ENCODE peak calls at places on chromosomes 13 and 19, in nine cellular contexts. One of them, this sample, is unnamed.

GRCh38 chr13:27978301-27978968 is 9.3 kb upstream of the CDX2 start:
- DNase-seq in SK-N-SH: no peak
- DNase-seq in OCI-LY7: no peak
- DNase-seq in sigmoid colon: no peak
- DNase-seq in neural progenitor cell: peak
- DNase-seq in cardiac muscle cell: no peak
- DNase-seq in body of pancreas: no peak
- DNase-seq in Peyer's patch: peak
- DNase-seq in psoas muscle: no peak
- DNase-seq in this sample: peak

GRCh38 chr13:101875717-101876393 is 423.4 kb downstream of the ITGBL1 start:
- DNase-seq in sigmoid colon: no peak
- DNase-seq in Peyer's patch: no peak
- DNase-seq in psoas muscle: no peak
- DNase-seq in SK-N-SH: no peak
- DNase-seq in neural progenitor cell: no peak
- DNase-seq in cardiac muscle cell: no peak
- DNase-seq in body of pancreas: no peak
- DNase-seq in OCI-LY7: no peak
- DNase-seq in this sample: no peak

GRCh38 chr19:38769635-38770211 is 3.6 kb downstream of the LGALS7 start:
- DNase-seq in cardiac muscle cell: peak
- DNase-seq in SK-N-SH: peak
- DNase-seq in OCI-LY7: peak
- DNase-seq in Peyer's patch: peak
- DNase-seq in neural progenitor cell: peak
- DNase-seq in sigmoid colon: peak
- DNase-seq in body of pancreas: peak
- DNase-seq in psoas muscle: peak
- DNase-seq in this sample: peak

GRCh38 chr13:112898786-112899617 is 70.0 kb upstream of the MCF2L start:
- DNase-seq in cardiac muscle cell: no peak
- DNase-seq in OCI-LY7: no peak
- DNase-seq in neural progenitor cell: no peak
- DNase-seq in psoas muscle: no peak
- DNase-seq in body of pancreas: no peak
- DNase-seq in sigmoid colon: peak
- DNase-seq in Peyer's patch: peak
- DNase-seq in SK-N-SH: no peak
- DNase-seq in this sample: no peak

GRCh38 chr19:11856568-11857264 is 8.2 kb downstream of the ZNF439 start:
- DNase-seq in Peyer's patch: no peak
- DNase-seq in psoas muscle: no peak
- DNase-seq in SK-N-SH: no peak
- DNase-seq in neural progenitor cell: no peak
- DNase-seq in sigmoid colon: no peak
- DNase-seq in body of pancreas: no peak
- DNase-seq in cardiac muscle cell: no peak
- DNase-seq in OCI-LY7: no peak
- DNase-seq in this sample: no peak

GRCh38 chr19:16400911-16401675 is 70.7 kb downstream of the EPS15L1 start:
- DNase-seq in neural progenitor cell: no peak
- DNase-seq in cardiac muscle cell: no peak
- DNase-seq in sigmoid colon: no peak
- DNase-seq in OCI-LY7: no peak
- DNase-seq in SK-N-SH: no peak
- DNase-seq in Peyer's patch: peak
- DNase-seq in body of pancreas: no peak
- DNase-seq in psoas muscle: peak
- DNase-seq in this sample: no peak

GRCh38 chr19:8641908-8642547 is 11.6 kb downstream of the NFILZ start:
- DNase-seq in psoas muscle: no peak
- DNase-seq in cardiac muscle cell: peak
- DNase-seq in body of pancreas: no peak
- DNase-seq in OCI-LY7: peak
- DNase-seq in Peyer's patch: no peak
- DNase-seq in neural progenitor cell: peak
- DNase-seq in sigmoid colon: no peak
- DNase-seq in SK-N-SH: peak
- DNase-seq in this sample: no peak

GRCh38 chr19:54133312-54133956 is 4.1 kb upstream of the CNOT3 start:
- DNase-seq in psoas muscle: no peak
- DNase-seq in cardiac muscle cell: no peak
- DNase-seq in OCI-LY7: no peak
- DNase-seq in sigmoid colon: no peak
- DNase-seq in Peyer's patch: no peak
- DNase-seq in SK-N-SH: no peak
- DNase-seq in neural progenitor cell: peak
- DNase-seq in body of pancreas: no peak
- DNase-seq in this sample: peak

GRCh38 chr19:2483484-2484151 is 7.7 kb downstream of the GADD45B start:
- DNase-seq in neural progenitor cell: no peak
- DNase-seq in SK-N-SH: no peak
- DNase-seq in psoas muscle: no peak
- DNase-seq in Peyer's patch: no peak
- DNase-seq in sigmoid colon: no peak
- DNase-seq in OCI-LY7: no peak
- DNase-seq in cardiac muscle cell: no peak
- DNase-seq in body of pancreas: no peak
- DNase-seq in this sample: no peak

GRCh38 chr19:364496-365287 is 20.1 kb upstream of the MIER2 start:
- DNase-seq in body of pancreas: no peak
- DNase-seq in OCI-LY7: no peak
- DNase-seq in neural progenitor cell: no peak
- DNase-seq in sigmoid colon: no peak
- DNase-seq in psoas muscle: no peak
- DNase-seq in SK-N-SH: no peak
- DNase-seq in cardiac muscle cell: no peak
- DNase-seq in Peyer's patch: peak
- DNase-seq in this sample: no peak

GRCh38 chr19:45145270-45146189 is 15.3 kb downstream of the NKPD1 start:
- DNase-seq in sigmoid colon: no peak
- DNase-seq in Peyer's patch: no peak
- DNase-seq in neural progenitor cell: no peak
- DNase-seq in cardiac muscle cell: no peak
- DNase-seq in SK-N-SH: no peak
- DNase-seq in psoas muscle: no peak
- DNase-seq in OCI-LY7: no peak
- DNase-seq in body of pancreas: no peak
- DNase-seq in this sample: no peak

GRCh38 chr13:39894586-39894985 is 239.1 kb downstream of the COG6 start:
- DNase-seq in body of pancreas: no peak
- DNase-seq in psoas muscle: no peak
- DNase-seq in Peyer's patch: no peak
- DNase-seq in cardiac muscle cell: no peak
- DNase-seq in sigmoid colon: no peak
- DNase-seq in OCI-LY7: no peak
- DNase-seq in SK-N-SH: no peak
- DNase-seq in neural progenitor cell: no peak
- DNase-seq in this sample: no peak

DNA sequence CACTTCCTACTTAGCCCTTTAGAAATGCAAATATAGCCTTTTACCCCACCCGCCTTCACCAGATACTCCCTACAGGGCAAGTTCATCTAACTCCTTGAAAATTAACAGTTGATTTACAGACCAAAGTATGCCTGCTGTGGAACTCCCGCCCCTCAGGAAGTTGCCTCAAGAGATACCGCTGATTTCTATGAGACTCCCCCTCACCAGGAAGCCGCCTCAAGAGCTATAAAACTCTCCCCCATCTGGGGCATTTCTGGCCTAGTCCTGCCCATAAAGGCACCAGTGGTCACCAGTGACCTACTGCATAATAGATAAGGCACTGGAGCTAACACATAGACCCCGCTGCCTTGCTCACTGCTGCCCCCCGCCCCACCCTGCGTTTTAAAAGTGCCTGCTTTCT is 201.7 kb upstream of the UBL3 start:
- DNase-seq in psoas muscle: no peak
- DNase-seq in OCI-LY7: no peak
- DNase-seq in body of pancreas: no peak
- DNase-seq in neural progenitor cell: peak
- DNase-seq in cardiac muscle cell: no peak
- DNase-seq in Peyer's patch: no peak
- DNase-seq in sigmoid colon: no peak
- DNase-seq in SK-N-SH: no peak
- DNase-seq in this sample: peak
- TF ChIP-seq CTCF in psoas muscle: no peak
- TF ChIP-seq CTCF in OCI-LY7: peak
- TF ChIP-seq CTCF in body of pancreas: no peak
- TF ChIP-seq CTCF in neural progenitor cell: peak
- TF ChIP-seq CTCF in cardiac muscle cell: no peak
- TF ChIP-seq CTCF in Peyer's patch: no peak
- TF ChIP-seq CTCF in sigmoid colon: no peak
- TF ChIP-seq CTCF in SK-N-SH: no peak
- TF ChIP-seq CTCF in this sample: no peak

GRCh38 chr19:6393074-6393981 is at the start of gene GTF2F1:
- DNase-seq in body of pancreas: peak
- DNase-seq in neural progenitor cell: peak
- DNase-seq in psoas muscle: peak
- DNase-seq in Peyer's patch: peak
- DNase-seq in cardiac muscle cell: peak
- DNase-seq in sigmoid colon: peak
- DNase-seq in OCI-LY7: peak
- DNase-seq in SK-N-SH: peak
- DNase-seq in this sample: peak
- TF ChIP-seq CTCF in body of pancreas: no peak
- TF ChIP-seq CTCF in neural progenitor cell: peak
- TF ChIP-seq CTCF in psoas muscle: no peak
- TF ChIP-seq CTCF in Peyer's patch: peak
- TF ChIP-seq CTCF in cardiac muscle cell: no peak
- TF ChIP-seq CTCF in sigmoid colon: no peak
- TF ChIP-seq CTCF in OCI-LY7: peak
- TF ChIP-seq CTCF in SK-N-SH: peak
- TF ChIP-seq CTCF in this sample: no peak

GRCh38 chr13:30934381-30934780 is 1.9 kb downstream of the TEX26 start:
- DNase-seq in body of pancreas: no peak
- DNase-seq in neural progenitor cell: peak
- DNase-seq in sigmoid colon: no peak
- DNase-seq in OCI-LY7: no peak
- DNase-seq in cardiac muscle cell: peak
- DNase-seq in psoas muscle: no peak
- DNase-seq in Peyer's patch: no peak
- DNase-seq in SK-N-SH: no peak
- DNase-seq in this sample: no peak
- TF ChIP-seq CTCF in body of pancreas: no peak
- TF ChIP-seq CTCF in neural progenitor cell: peak
- TF ChIP-seq CTCF in sigmoid colon: no peak
- TF ChIP-seq CTCF in OCI-LY7: no peak
- TF ChIP-seq CTCF in cardiac muscle cell: no peak
- TF ChIP-seq CTCF in psoas muscle: no peak
- TF ChIP-seq CTCF in Peyer's patch: no peak
- TF ChIP-seq CTCF in SK-N-SH: no peak
- TF ChIP-seq CTCF in this sample: peak

GRCh38 chr19:52690395-52691214 is 44.2 kb downstream of the ZNF611 start:
- DNase-seq in sigmoid colon: peak
- DNase-seq in OCI-LY7: peak
- DNase-seq in SK-N-SH: peak
- DNase-seq in cardiac muscle cell: peak
- DNase-seq in psoas muscle: peak
- DNase-seq in Peyer's patch: peak
- DNase-seq in body of pancreas: peak
- DNase-seq in neural progenitor cell: peak
- DNase-seq in this sample: peak
- TF ChIP-seq CTCF in sigmoid colon: no peak
- TF ChIP-seq CTCF in OCI-LY7: peak
- TF ChIP-seq CTCF in SK-N-SH: peak
- TF ChIP-seq CTCF in cardiac muscle cell: peak
- TF ChIP-seq CTCF in psoas muscle: peak
- TF ChIP-seq CTCF in Peyer's patch: no peak
- TF ChIP-seq CTCF in body of pancreas: peak
- TF ChIP-seq CTCF in neural progenitor cell: peak
- TF ChIP-seq CTCF in this sample: peak

DNA sequence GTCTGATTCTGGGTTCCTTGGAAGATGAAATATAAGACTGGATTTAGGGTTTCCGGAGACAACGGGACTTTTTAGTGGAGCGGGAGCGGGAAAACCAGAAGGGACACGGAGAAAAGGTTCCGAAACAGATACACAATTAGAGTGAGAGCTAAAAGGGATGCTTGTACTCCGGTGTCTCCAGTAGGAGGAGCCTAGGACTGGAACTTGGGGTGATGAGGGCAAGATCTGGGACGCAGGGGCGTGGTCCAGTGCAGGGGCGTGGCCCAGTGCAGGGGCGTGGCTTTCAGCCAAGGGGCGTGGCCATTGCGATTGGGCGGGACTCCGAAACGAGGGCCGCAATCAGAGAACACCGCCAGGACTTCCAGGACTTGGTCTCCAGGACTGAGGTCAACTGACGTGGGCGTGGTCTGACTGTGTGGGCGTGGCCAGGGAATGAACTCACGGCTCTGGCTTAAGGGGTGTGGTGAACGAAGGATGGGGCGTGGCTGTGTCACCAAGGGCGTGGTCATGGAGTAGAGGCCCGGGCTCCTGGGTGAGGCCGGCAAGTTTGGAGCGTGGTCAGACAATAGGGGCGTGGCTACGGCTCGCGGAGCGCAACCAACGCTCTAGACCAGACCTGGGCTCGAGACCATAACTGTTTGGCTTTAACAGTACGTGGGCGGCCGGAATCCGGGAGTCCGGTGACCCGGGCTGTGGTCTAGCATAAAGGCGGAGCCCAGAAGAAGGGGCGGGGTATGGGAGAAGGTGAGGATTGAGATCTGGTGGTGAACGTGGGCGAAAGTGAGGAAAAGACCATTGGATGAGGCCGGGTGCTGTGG is at the start of gene DKKL1:
- DNase-seq in SK-N-SH: peak
- DNase-seq in neural progenitor cell: peak
- DNase-seq in body of pancreas: peak
- DNase-seq in psoas muscle: peak
- DNase-seq in sigmoid colon: peak
- DNase-seq in cardiac muscle cell: peak
- DNase-seq in Peyer's patch: peak
- DNase-seq in OCI-LY7: peak
- DNase-seq in this sample: peak
- TF ChIP-seq CTCF in SK-N-SH: peak
- TF ChIP-seq CTCF in neural progenitor cell: peak
- TF ChIP-seq CTCF in body of pancreas: peak
- TF ChIP-seq CTCF in psoas muscle: no peak
- TF ChIP-seq CTCF in sigmoid colon: no peak
- TF ChIP-seq CTCF in cardiac muscle cell: peak
- TF ChIP-seq CTCF in Peyer's patch: peak
- TF ChIP-seq CTCF in OCI-LY7: peak
- TF ChIP-seq CTCF in this sample: no peak

DNA sequence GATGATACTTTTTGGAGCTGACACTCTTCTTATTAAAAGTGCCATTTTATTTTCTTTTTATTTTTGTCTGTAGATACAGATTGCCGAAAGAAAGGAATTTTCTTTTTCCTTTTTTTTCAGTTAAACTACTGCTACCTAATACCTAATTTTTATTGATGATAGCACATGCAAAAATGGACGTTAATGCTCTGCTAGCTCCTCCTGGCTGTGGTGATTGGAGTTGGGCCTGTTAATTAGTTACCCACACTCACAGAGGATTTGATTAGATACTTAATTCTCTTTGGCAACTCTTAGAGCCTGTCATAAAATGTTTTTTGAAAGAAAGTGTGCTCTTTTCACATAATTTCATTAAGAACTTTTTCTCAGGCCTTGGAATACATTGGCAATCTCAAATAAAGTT is 366.8 kb downstream of the DCT start:
- DNase-seq in cardiac muscle cell: no peak
- DNase-seq in SK-N-SH: no peak
- DNase-seq in body of pancreas: no peak
- DNase-seq in Peyer's patch: no peak
- DNase-seq in psoas muscle: no peak
- DNase-seq in neural progenitor cell: no peak
- DNase-seq in sigmoid colon: no peak
- DNase-seq in OCI-LY7: no peak
- DNase-seq in this sample: no peak
- TF ChIP-seq CTCF in cardiac muscle cell: no peak
- TF ChIP-seq CTCF in SK-N-SH: peak
- TF ChIP-seq CTCF in body of pancreas: no peak
- TF ChIP-seq CTCF in Peyer's patch: no peak
- TF ChIP-seq CTCF in psoas muscle: no peak
- TF ChIP-seq CTCF in neural progenitor cell: peak
- TF ChIP-seq CTCF in sigmoid colon: no peak
- TF ChIP-seq CTCF in OCI-LY7: no peak
- TF ChIP-seq CTCF in this sample: no peak